ENCODE peak calls at places on chromosomes 4 and X, in five cellular contexts. V, P, I, M and F are unnamed samples.
A peak's percentile ranks its signal among the peaks of the same experiment; 100 is the strongest.

GRCh38 chr4:7652451-7652871 is 217.7 kb upstream of the PSAPL1 start:
- DNase-seq in V (no peak), P (no peak), I (no peak), M (no peak), F (no peak)

GRCh38 chr4:145511913-145512522 is 30.4 kb downstream of the SMAD1 start:
- DNase-seq in V (no peak), P (no peak), I (no peak), M (no peak), F (no peak)

GRCh38 chr4:183100827-183101226 is 1.8 kb downstream of the WWC2 start:
- DNase-seq in V (no peak), P (no peak), I (no peak), M (no peak), F (no peak)

GRCh38 chrX:78710146-78710545 is 37.4 kb upstream of the LPAR4 start:
- DNase-seq in V (no peak), P (no peak), I (no peak), M (no peak), F (no peak)

GRCh38 chr4:112855058-112855457 is 194.4 kb upstream of the ANK2 start:
- DNase-seq in V (no peak), P (no peak), I (no peak), M (no peak), F (no peak)

GRCh38 chrX:16870861-16871584 is 861 bp upstream of the RBBP7 start:
- DNase-seq in V (peak; percentile 46), P (peak; percentile 31), I (peak; percentile 79), M (peak; percentile 83), F (no peak)

GRCh38 chr4:52841707-52842456 is 20.2 kb upstream of the RASL11B start:
- DNase-seq in V (no peak), P (peak; percentile 27), I (no peak), M (no peak), F (no peak)

GRCh38 chr4:176805155-176805554 is 12.4 kb upstream of the VEGFC start:
- DNase-seq in V (no peak), P (no peak), I (no peak), M (no peak), F (no peak)

GRCh38 chrX:17375631-17376380 is 806 bp downstream of the NHS start:
- DNase-seq in V (peak; percentile 36), P (peak; percentile 33), I (no peak), M (peak; percentile 62), F (no peak)

GRCh38 chr4:123340381-123340701 is 56.3 kb upstream of the SPRY1 start:
- DNase-seq in V (no peak), P (no peak), I (no peak), M (no peak), F (no peak)

GRCh38 chrX:43949669-43950068 is 23.5 kb downstream of the NDP start:
- DNase-seq in V (peak; percentile 74), P (no peak), I (no peak), M (no peak), F (no peak)

GRCh38 chr4:127641524-127641923 is 8.8 kb downstream of the INTU start:
- DNase-seq in V (no peak), P (no peak), I (no peak), M (no peak), F (no peak)

GRCh38 chrX:135112096-135112729 is 8.1 kb downstream of the ETDB start:
- DNase-seq in V (peak; percentile 57), P (no peak), I (no peak), M (no peak), F (no peak)

GRCh38 chr4:118282692-118283091 is 70.1 kb downstream of the PRSS12 start:
- DNase-seq in V (no peak), P (no peak), I (no peak), M (no peak), F (no peak)

GRCh38 chrX:117092641-117093040 is 629.9 kb upstream of the CT83 start:
- DNase-seq in V (no peak), P (no peak), I (no peak), M (no peak), F (no peak)

GRCh38 chrX:117093319-117093718 is 630.5 kb upstream of the CT83 start:
- DNase-seq in V (no peak), P (no peak), I (no peak), M (no peak), F (no peak)

GRCh38 chrX:117096528-117096927 is 633.8 kb upstream of the CT83 start:
- DNase-seq in V (no peak), P (no peak), I (no peak), M (no peak), F (no peak)

GRCh38 chrX:117095393-117095792 is 632.6 kb upstream of the CT83 start:
- DNase-seq in V (no peak), P (no peak), I (no peak), M (no peak), F (no peak)

DNA sequence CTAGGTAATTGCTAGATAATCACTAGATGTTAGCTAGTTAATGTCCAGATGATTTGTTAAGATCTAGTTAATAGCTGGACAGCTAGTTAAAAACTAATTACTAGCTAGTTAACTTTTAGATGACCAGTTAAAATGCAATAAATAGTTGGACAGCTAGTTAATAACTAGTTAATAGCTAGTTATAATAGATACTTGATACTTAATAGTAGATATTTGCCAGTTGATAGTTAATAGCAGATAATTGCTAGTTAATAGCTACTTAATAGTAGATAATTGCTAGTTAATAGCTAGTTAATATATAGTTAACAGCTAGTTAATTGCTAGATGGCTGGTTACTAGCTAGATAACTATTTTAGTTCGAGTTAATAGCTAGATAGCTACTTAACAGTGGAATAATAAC is 631.4 kb upstream of the CT83 start:
- DNase-seq in V (no peak), P (no peak), I (no peak), M (no peak), F (no peak)
- H3K4me3 ChIP-seq in V (no peak overlapping the region), P (no peak overlapping the region), I (no peak overlapping the region), M (no peak overlapping the region), F (no peak overlapping the region)

GRCh38 chr4:17358236-17358635 is 153.7 kb downstream of the QDPR start:
- DNase-seq in V (no peak), P (no peak), I (no peak), M (no peak), F (no peak)
- TF ChIP-seq CTCF in V (no peak), P (no peak), I (no peak), M (no peak), F (no peak)

DNA sequence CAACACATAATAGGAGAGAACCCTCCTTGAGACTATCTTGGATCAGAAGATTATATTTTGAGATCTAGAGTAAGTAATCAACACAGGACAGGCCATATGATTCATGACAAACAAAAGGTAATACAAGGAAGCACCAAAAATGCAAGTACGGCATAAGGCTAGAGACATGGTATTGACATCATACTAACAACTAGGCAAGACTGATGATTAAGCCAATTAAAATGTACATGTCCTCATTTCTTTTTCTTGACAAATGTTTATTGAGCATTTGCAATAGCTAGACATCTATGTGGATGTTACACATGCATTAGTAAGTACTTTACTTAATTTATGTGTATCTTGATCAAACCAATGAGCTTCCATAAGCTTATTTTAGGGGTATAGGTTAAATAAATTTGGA is 695.7 kb upstream of the GALNTL6 start:
- DNase-seq in V (no peak), P (no peak), I (no peak), M (no peak), F (no peak)
- H3K4me3 ChIP-seq in V (no peak overlapping the region), P (no peak overlapping the region), I (no peak overlapping the region), M (no peak overlapping the region), F (no peak overlapping the region)

GRCh38 chr4:4333265-4333706 is 43.2 kb downstream of the ZBTB49 start:
- DNase-seq in V (no peak), P (peak; percentile 49), I (no peak), M (no peak), F (no peak)
- TF ChIP-seq CTCF in V (no peak), P (no peak), I (no peak), M (no peak), F (no peak)

GRCh38 chr4:141134586-141134985 is 1.3 kb upstream of the RNF150 start:
- DNase-seq in V (peak; percentile 6), P (no peak), I (no peak), M (no peak), F (no peak)
- H3K4me3 ChIP-seq in V (no peak overlapping the region), P (no peak overlapping the region), I (no peak overlapping the region), M (no peak overlapping the region), F (no peak overlapping the region)

DNA sequence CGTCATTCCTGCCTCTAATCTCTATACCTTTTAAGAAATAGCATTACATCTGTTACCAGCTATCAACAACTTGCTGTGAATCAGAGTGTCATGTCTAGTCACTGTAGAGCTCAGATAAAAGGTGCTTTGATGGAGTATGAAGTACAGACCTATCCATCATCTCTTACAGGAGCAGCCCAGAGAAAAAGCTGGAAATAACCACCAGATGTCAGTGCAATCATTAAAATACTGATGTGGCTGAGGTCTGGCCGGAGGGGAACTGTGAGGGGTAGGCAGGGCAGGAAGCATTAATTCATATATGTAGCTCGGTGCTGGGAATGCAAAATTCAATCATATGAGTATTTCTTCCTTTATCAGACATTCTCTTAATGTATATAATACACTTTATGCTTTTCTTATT is 100.6 kb downstream of the AKAP4 start:
- DNase-seq in V (peak; percentile 51), P (no peak), I (no peak), M (no peak), F (no peak)
- TF ChIP-seq CTCF in V (peak; percentile 54), P (peak; percentile 18), I (no peak), M (no peak), F (peak; percentile 33)

GRCh38 chrX:153688071-153688470 is 345 bp downstream of the SLC6A8 start:
- DNase-seq in V (no peak), P (no peak), I (no peak), M (no peak), F (no peak)
- H3K4me3 ChIP-seq in V (no peak overlapping the region), P (no peak overlapping the region), I (peak overlapping the region; percentile 77), M (no peak overlapping the region), F (no peak overlapping the region)

GRCh38 chr4:114782842-114783595 is 184.4 kb downstream of the UGT8 start:
- DNase-seq in V (peak; percentile 54), P (no peak), I (no peak), M (no peak), F (no peak)

GRCh38 chr4:114785570-114785969 is 187.0 kb downstream of the UGT8 start:
- DNase-seq in V (no peak), P (no peak), I (no peak), M (no peak), F (no peak)

GRCh38 chr4:114780205-114780604 is 181.6 kb downstream of the UGT8 start:
- DNase-seq in V (peak; percentile 80), P (no peak), I (no peak), M (no peak), F (no peak)
- TF ChIP-seq CTCF in V (peak; percentile 93), P (no peak), I (no peak), M (no peak), F (peak; percentile 55)

DNA sequence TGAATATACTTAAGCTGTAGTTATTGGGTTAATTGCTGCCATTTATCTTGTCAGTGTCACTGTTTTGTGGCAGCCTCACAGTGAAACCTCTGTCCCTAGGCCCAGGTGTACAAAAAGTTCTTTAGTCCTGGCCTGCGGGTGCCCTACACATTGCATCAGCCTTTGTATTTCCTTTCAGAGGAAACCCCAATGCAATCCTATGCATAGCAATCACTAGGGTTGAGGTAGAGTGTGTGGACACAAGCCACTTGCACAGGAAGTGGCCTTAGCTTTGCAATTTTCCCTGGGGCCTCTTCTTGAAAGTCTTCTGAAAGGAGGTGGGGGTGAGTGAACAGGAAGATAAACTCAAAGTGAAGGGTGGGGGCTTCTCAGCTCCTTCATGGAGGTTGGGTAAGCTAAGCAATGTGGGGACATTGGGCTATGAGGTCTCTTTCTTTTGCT is 27.8 kb downstream of the VSIG4 start:
- DNase-seq in V (no peak), P (peak; percentile 31), I (no peak), M (no peak), F (no peak)
- H3K4me3 ChIP-seq in V (no peak overlapping the region), P (no peak overlapping the region), I (no peak overlapping the region), M (no peak overlapping the region), F (no peak overlapping the region)